ENCODE peak calls at places on chromosomes 13 and 19, in five cellular contexts. One of them, this sample, is unnamed.
A peak's percentile ranks its signal among the peaks of the same experiment; 100 is the strongest.

GRCh38 chr19:13902993-13903555 is 2.8 kb downstream of the BRME1 start:
- DNase-seq in H1: no peak
- DNase-seq in A549: no peak
- DNase-seq in HepG2: no peak
- DNase-seq in IMR-90: no peak
- DNase-seq in this sample: no peak

GRCh38 chr19:14718522-14719113 is 28.8 kb downstream of the ZNF333 start:
- DNase-seq in IMR-90: no peak
- DNase-seq in A549: no peak
- DNase-seq in HepG2: no peak
- DNase-seq in H1: no peak
- DNase-seq in this sample: no peak

GRCh38 chr13:37097008-37097579 is 8.4 kb downstream of the CSNK1A1L start:
- DNase-seq in H1: no peak
- DNase-seq in A549: no peak
- DNase-seq in HepG2: no peak
- DNase-seq in IMR-90: no peak
- DNase-seq in this sample: no peak

GRCh38 chr13:96238861-96239260 is 149.0 kb downstream of the HS6ST3 start:
- DNase-seq in HepG2: no peak
- DNase-seq in A549: no peak
- DNase-seq in IMR-90: no peak
- DNase-seq in H1: no peak
- DNase-seq in this sample: no peak

GRCh38 chr19:44308011-44308410 is 3.2 kb upstream of the ZNF235 start:
- DNase-seq in A549: no peak
- DNase-seq in H1: no peak
- DNase-seq in IMR-90: no peak
- DNase-seq in HepG2: no peak
- DNase-seq in this sample: no peak

GRCh38 chr19:12564016-12564664 is 12.9 kb upstream of the ZNF564 start:
- DNase-seq in A549: peak; percentile 55
- DNase-seq in IMR-90: peak; percentile 88
- DNase-seq in H1: peak; percentile 77
- DNase-seq in HepG2: peak; percentile 71
- DNase-seq in this sample: peak; percentile 84

GRCh38 chr19:5253403-5254110 is 87.1 kb downstream of the PTPRS start:
- DNase-seq in HepG2: peak; percentile 61
- DNase-seq in H1: no peak
- DNase-seq in A549: no peak
- DNase-seq in IMR-90: peak; percentile 44
- DNase-seq in this sample: no peak

GRCh38 chr19:58407658-58408151 is 744 bp upstream of the ZNF584 start:
- DNase-seq in A549: no peak
- DNase-seq in HepG2: peak; percentile 57
- DNase-seq in H1: no peak
- DNase-seq in IMR-90: peak; percentile 25
- DNase-seq in this sample: no peak

GRCh38 chr19:5107432-5108122 is 138.7 kb downstream of the KDM4B start:
- DNase-seq in HepG2: no peak
- DNase-seq in A549: no peak
- DNase-seq in IMR-90: no peak
- DNase-seq in H1: no peak
- DNase-seq in this sample: no peak

GRCh38 chr13:68023838-68024581 is 793.9 kb upstream of the PCDH9 start:
- DNase-seq in HepG2: no peak
- DNase-seq in A549: no peak
- DNase-seq in IMR-90: no peak
- DNase-seq in H1: peak; percentile 7
- DNase-seq in this sample: no peak

GRCh38 chr19:51784922-51785690 is 9.9 kb upstream of the FPR3 start:
- DNase-seq in H1: no peak
- DNase-seq in HepG2: no peak
- DNase-seq in A549: no peak
- DNase-seq in IMR-90: no peak
- DNase-seq in this sample: no peak

GRCh38 chr13:44136693-44137268 is 236.8 kb upstream of the SERP2 start:
- DNase-seq in IMR-90: no peak
- DNase-seq in H1: no peak
- DNase-seq in HepG2: no peak
- DNase-seq in A549: no peak
- DNase-seq in this sample: no peak

GRCh38 chr19:19615086-19615485 is 3.4 kb downstream of the PBX4 start:
- DNase-seq in H1: no peak
- DNase-seq in A549: no peak
- DNase-seq in IMR-90: peak; percentile 46
- DNase-seq in HepG2: no peak
- DNase-seq in this sample: no peak

GRCh38 chr13:113647351-113648217 is 10.4 kb downstream of the ATP4B start:
- DNase-seq in HepG2: no peak
- DNase-seq in IMR-90: no peak
- DNase-seq in H1: no peak
- DNase-seq in A549: peak; percentile 5
- DNase-seq in this sample: no peak

GRCh38 chr13:110089100-110089499 is 217.9 kb downstream of the COL4A1 start:
- DNase-seq in IMR-90: no peak
- DNase-seq in HepG2: no peak
- DNase-seq in A549: no peak
- DNase-seq in H1: no peak
- DNase-seq in this sample: no peak

GRCh38 chr13:112931028-112931934 is 37.7 kb upstream of the MCF2L start:
- DNase-seq in HepG2: peak; percentile 59
- DNase-seq in A549: peak; percentile 50
- DNase-seq in IMR-90: peak; percentile 76
- DNase-seq in H1: peak; percentile 13
- DNase-seq in this sample: peak; percentile 60

GRCh38 chr19:35087393-35087792 is 28.2 kb upstream of the FXYD3 start:
- DNase-seq in A549: no peak
- DNase-seq in IMR-90: no peak
- DNase-seq in H1: no peak
- DNase-seq in HepG2: no peak
- DNase-seq in this sample: peak; percentile 79

GRCh38 chr19:51128227-51128626 is 3.5 kb downstream of the SIGLEC9 start:
- DNase-seq in H1: no peak
- DNase-seq in HepG2: no peak
- DNase-seq in A549: no peak
- DNase-seq in IMR-90: no peak
- DNase-seq in this sample: no peak

GRCh38 chr13:82800391-82800790 is 1081.9 kb downstream of the SLITRK1 start:
- DNase-seq in HepG2: no peak
- DNase-seq in IMR-90: no peak
- DNase-seq in H1: no peak
- DNase-seq in A549: no peak
- DNase-seq in this sample: no peak

GRCh38 chr13:23703241-23703640 is 133.0 kb downstream of the TNFRSF19 start:
- DNase-seq in HepG2: no peak
- DNase-seq in H1: no peak
- DNase-seq in IMR-90: no peak
- DNase-seq in A549: no peak
- DNase-seq in this sample: no peak

GRCh38 chr19:58409010-58409790 is 751 bp downstream of the ZNF584 start:
- DNase-seq in IMR-90: peak; percentile 22
- DNase-seq in H1: no peak
- DNase-seq in A549: no peak
- DNase-seq in HepG2: no peak
- DNase-seq in this sample: peak; percentile 48

GRCh38 chr13:39599842-39600241 is 3.2 kb downstream of the LHFPL6 start:
- DNase-seq in IMR-90: peak; percentile 33
- DNase-seq in HepG2: no peak
- DNase-seq in A549: no peak
- DNase-seq in H1: no peak
- DNase-seq in this sample: no peak

GRCh38 chr13:92716749-92717148 is 509.9 kb upstream of the GPC6 start:
- DNase-seq in H1: no peak
- DNase-seq in IMR-90: peak; percentile 19
- DNase-seq in HepG2: peak; percentile 5
- DNase-seq in A549: no peak
- DNase-seq in this sample: no peak

GRCh38 chr19:5407356-5407755 is 47.9 kb upstream of the ZNRF4 start:
- DNase-seq in HepG2: peak; percentile 12
- DNase-seq in IMR-90: peak; percentile 17
- DNase-seq in A549: peak; percentile 25
- DNase-seq in H1: no peak
- DNase-seq in this sample: peak; percentile 69

GRCh38 chr13:46676378-46676725 is 120.6 kb downstream of the ESD start:
- DNase-seq in A549: no peak
- DNase-seq in IMR-90: no peak
- DNase-seq in HepG2: no peak
- DNase-seq in H1: no peak
- DNase-seq in this sample: no peak
- TF ChIP-seq MAFK in A549: no peak
- TF ChIP-seq MAFK in IMR-90: no peak
- TF ChIP-seq MAFK in HepG2: no peak
- TF ChIP-seq MAFK in H1: no peak
- TF ChIP-seq MAFK in this sample: no peak

GRCh38 chr19:30046522-30046921 is 104.5 kb downstream of the URI1 start:
- DNase-seq in HepG2: no peak
- DNase-seq in A549: no peak
- DNase-seq in IMR-90: peak; percentile 1
- DNase-seq in H1: no peak
- DNase-seq in this sample: no peak
- TF ChIP-seq MAFK in HepG2: peak; percentile 71
- TF ChIP-seq MAFK in A549: peak; percentile 97
- TF ChIP-seq MAFK in IMR-90: peak; percentile 67
- TF ChIP-seq MAFK in H1: peak; percentile 76
- TF ChIP-seq MAFK in this sample: no peak

GRCh38 chr19:39407644-39408391 is 1.2 kb downstream of the ZFP36 start:
- DNase-seq in H1: no peak
- DNase-seq in IMR-90: no peak
- DNase-seq in HepG2: no peak
- DNase-seq in A549: no peak
- DNase-seq in this sample: no peak
- TF ChIP-seq MAFK in H1: no peak
- TF ChIP-seq MAFK in IMR-90: no peak
- TF ChIP-seq MAFK in HepG2: no peak
- TF ChIP-seq MAFK in A549: no peak
- TF ChIP-seq MAFK in this sample: no peak

GRCh38 chr19:2150794-2151338 is 500 bp downstream of the AP3D1 start:
- DNase-seq in IMR-90: no peak
- DNase-seq in HepG2: no peak
- DNase-seq in H1: no peak
- DNase-seq in A549: no peak
- DNase-seq in this sample: no peak
- TF ChIP-seq MAFK in IMR-90: no peak
- TF ChIP-seq MAFK in HepG2: no peak
- TF ChIP-seq MAFK in H1: no peak
- TF ChIP-seq MAFK in A549: no peak
- TF ChIP-seq MAFK in this sample: no peak

GRCh38 chr13:41782086-41782485 is 178.8 kb downstream of the VWA8 start:
- DNase-seq in IMR-90: no peak
- DNase-seq in H1: no peak
- DNase-seq in HepG2: peak; percentile 24
- DNase-seq in A549: no peak
- DNase-seq in this sample: no peak

GRCh38 chr13:41785402-41786142 is 175.3 kb downstream of the VWA8 start:
- DNase-seq in HepG2: no peak
- DNase-seq in H1: no peak
- DNase-seq in IMR-90: no peak
- DNase-seq in A549: no peak
- DNase-seq in this sample: no peak

GRCh38 chr13:41780736-41781708 is 179.9 kb downstream of the VWA8 start:
- DNase-seq in H1: no peak
- DNase-seq in IMR-90: peak; percentile 80
- DNase-seq in HepG2: no peak
- DNase-seq in A549: no peak
- DNase-seq in this sample: no peak
- TF ChIP-seq MAFK in H1: no peak
- TF ChIP-seq MAFK in IMR-90: no peak
- TF ChIP-seq MAFK in HepG2: no peak
- TF ChIP-seq MAFK in A549: no peak
- TF ChIP-seq MAFK in this sample: no peak